ENCODE peak calls at places on chromosome 9, in seven cellular contexts. J is neural progenitor cell, Q is GM23338, V is HCT116, W is OCI-LY7, H is MM.1S, T is GM23248. D is an unnamed sample.

GRCh38 chr9:129221233-129221632 is 43.2 kb upstream of the IER5L start:
- DNase-seq in J (no peak), Q (no peak), V (no peak), W (peak; percentile 72), H (peak; percentile 90), T (no peak), D (no peak)

GRCh38 chr9:128636556-128637530 is 19.8 kb downstream of the DYNC2I2 start:
- DNase-seq in J (no peak), Q (no peak), V (no peak), W (no peak), H (no peak), T (no peak), D (no peak)

GRCh38 chr9:21590058-21590996 is 108.2 kb upstream of the IFNE start:
- DNase-seq in J (no peak), Q (no peak), V (no peak), W (no peak), H (no peak), T (peak; percentile 50), D (peak; percentile 21)

GRCh38 chr9:126301196-126301595 is 25.4 kb upstream of the MVB12B start:
- DNase-seq in J (no peak), Q (no peak), V (no peak), W (no peak), H (no peak), T (no peak), D (no peak)

GRCh38 chr9:127340721-127341120 is 56.2 kb upstream of the SLC2A8 start:
- DNase-seq in J (no peak), Q (no peak), V (no peak), W (no peak), H (no peak), T (peak; percentile 5), D (no peak)

GRCh38 chr9:4933177-4933576 is 51.9 kb upstream of the JAK2 start:
- DNase-seq in J (no peak), Q (no peak), V (no peak), W (no peak), H (no peak), T (peak; percentile 49), D (peak; percentile 96)

GRCh38 chr9:106916491-106917235 is 53.7 kb downstream of the ZNF462 start:
- DNase-seq in J (no peak), Q (peak; percentile 66), V (peak; percentile 80), W (no peak), H (no peak), T (peak; percentile 79), D (peak; percentile 96)

GRCh38 chr9:76911971-76912370 is 6.1 kb upstream of the PRUNE2 start:
- DNase-seq in J (no peak), Q (no peak), V (peak; percentile 7), W (no peak), H (no peak), T (no peak), D (peak; percentile 65)

GRCh38 chr9:73176450-73176875 is 24.8 kb downstream of the ANXA1 start:
- DNase-seq in J (no peak), Q (peak; percentile 11), V (peak; percentile 78), W (no peak), H (no peak), T (peak; percentile 68), D (peak; percentile 91)

GRCh38 chr9:101485873-101486692 is 47.6 kb upstream of the RNF20 start:
- DNase-seq in J (peak; percentile 68), Q (peak; percentile 81), V (peak; percentile 44), W (no peak), H (no peak), T (peak; percentile 71), D (no peak)

GRCh38 chr9:133739408-133740280 is 1.5 kb upstream of the SARDH start:
- DNase-seq in J (no peak), Q (no peak), V (no peak), W (no peak), H (no peak), T (no peak), D (no peak)

GRCh38 chr9:118896356-118897000 is 472.8 kb downstream of the BRINP1 start:
- DNase-seq in J (no peak), Q (no peak), V (no peak), W (no peak), H (no peak), T (peak; percentile 14), D (no peak)

GRCh38 chr9:36163840-36164175 is 5.4 kb upstream of the CCIN start:
- DNase-seq in J (no peak), Q (no peak), V (no peak), W (no peak), H (no peak), T (peak; percentile 83), D (peak; percentile 42)

GRCh38 chr9:84966876-84967830 is 297.6 kb downstream of the NTRK2 start:
- DNase-seq in J (peak; percentile 77), Q (peak; percentile 89), V (no peak), W (no peak), H (no peak), T (peak; percentile 52), D (no peak)

GRCh38 chr9:36895744-36896260 is 138.3 kb downstream of the PAX5 start:
- DNase-seq in J (no peak), Q (no peak), V (no peak), W (no peak), H (no peak), T (no peak), D (no peak)

GRCh38 chr9:129889461-129889935 is 54.2 kb downstream of the USP20 start:
- DNase-seq in J (no peak), Q (peak; percentile 87), V (no peak), W (no peak), H (no peak), T (no peak), D (no peak)

GRCh38 chr9:127968046-127968445 is 12.7 kb downstream of the EEIG1 start:
- DNase-seq in J (no peak), Q (no peak), V (peak; percentile 81), W (no peak), H (no peak), T (peak; percentile 76), D (peak; percentile 78)

GRCh38 chr9:5835808-5836207 is 2.9 kb upstream of the ERMP1 start:
- DNase-seq in J (no peak), Q (no peak), V (no peak), W (no peak), H (no peak), T (no peak), D (no peak)

GRCh38 chr9:100639851-100640250 is 62.0 kb downstream of the CAVIN4 start:
- DNase-seq in J (peak; percentile 34), Q (no peak), V (no peak), W (no peak), H (no peak), T (no peak), D (no peak)

GRCh38 chr9:124032247-124032646 is 20.7 kb downstream of the LHX2 start:
- DNase-seq in J (peak; percentile 47), Q (peak; percentile 75), V (no peak), W (no peak), H (no peak), T (no peak), D (no peak)

GRCh38 chr9:124029617-124030016 is 18.0 kb downstream of the LHX2 start:
- DNase-seq in J (no peak), Q (no peak), V (no peak), W (no peak), H (no peak), T (no peak), D (no peak)

GRCh38 chr9:124033348-124033747 is 21.8 kb downstream of the LHX2 start:
- DNase-seq in J (peak; percentile 36), Q (no peak), V (no peak), W (no peak), H (no peak), T (no peak), D (no peak)

GRCh38 chr9:124033967-124034366 is 22.4 kb downstream of the LHX2 start:
- DNase-seq in J (no peak), Q (no peak), V (no peak), W (no peak), H (no peak), T (no peak), D (no peak)

GRCh38 chr9:124030969-124031451 is 19.4 kb downstream of the LHX2 start:
- DNase-seq in J (no peak), Q (no peak), V (no peak), W (no peak), H (no peak), T (peak; percentile 54), D (no peak)
- H3K4me3 ChIP-seq in J (no peak overlapping the region), Q (no peak overlapping the region), V (no peak overlapping the region), W (no peak overlapping the region), H (no peak overlapping the region), T (peak overlapping the region; percentile 73), D (no peak overlapping the region)

DNA sequence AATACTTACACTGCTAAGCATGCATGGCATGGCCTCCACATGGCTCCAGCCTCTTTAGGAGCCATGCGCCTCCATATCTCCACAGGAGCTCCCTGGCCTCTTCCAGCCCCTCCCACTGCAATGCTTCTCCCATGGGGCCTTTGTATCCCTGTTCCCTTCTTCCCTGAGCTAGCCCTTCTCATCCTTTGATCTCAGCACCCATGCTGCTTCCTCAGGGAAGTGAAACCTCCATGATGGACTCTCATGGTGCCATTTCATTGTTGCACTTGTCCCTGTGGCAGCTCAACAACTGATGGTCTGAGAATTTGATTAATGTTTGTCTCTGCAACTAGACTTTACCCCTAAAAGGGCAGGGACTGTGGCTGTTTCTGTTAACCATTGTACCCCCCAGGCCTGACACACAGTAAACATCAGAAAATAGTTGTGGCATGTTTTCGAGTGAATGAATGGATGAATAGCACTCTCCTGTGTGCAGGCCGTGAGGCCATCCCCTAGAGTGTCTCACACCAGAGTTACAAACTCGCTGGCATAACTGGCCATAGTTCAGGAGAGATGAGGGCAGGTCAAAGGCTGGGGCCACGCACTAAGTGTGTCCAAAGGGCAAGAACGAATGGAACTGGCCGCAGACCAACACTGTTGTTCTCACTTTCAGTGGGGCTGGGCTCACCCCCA is 6.6 kb downstream of the IDNK start:
- DNase-seq in J (no peak), Q (no peak), V (no peak), W (no peak), H (no peak), T (no peak), D (no peak)
- TF ChIP-seq EZH2phosphoT487 in J (no peak), Q (no peak), V (no peak), W (no peak), H (no peak), T (no peak), D (no peak)

GRCh38 chr9:123686849-123687233 is 243.1 kb downstream of the DENND1A start:
- DNase-seq in J (no peak), Q (no peak), V (no peak), W (no peak), H (no peak), T (no peak), D (no peak)

GRCh38 chr9:123684393-123685149 is 245.4 kb downstream of the DENND1A start:
- DNase-seq in J (no peak), Q (no peak), V (no peak), W (peak; percentile 81), H (peak; percentile 38), T (no peak), D (no peak)

GRCh38 chr9:123687246-123687721 is 242.6 kb downstream of the DENND1A start:
- DNase-seq in J (no peak), Q (no peak), V (no peak), W (no peak), H (peak; percentile 85), T (no peak), D (peak; percentile 52)

GRCh38 chr9:123685489-123686083 is 244.3 kb downstream of the DENND1A start:
- DNase-seq in J (no peak), Q (no peak), V (no peak), W (no peak), H (no peak), T (no peak), D (no peak)

GRCh38 chr9:123686131-123686848 is 243.6 kb downstream of the DENND1A start:
- DNase-seq in J (no peak), Q (no peak), V (no peak), W (no peak), H (no peak), T (peak; percentile 45), D (peak; percentile 59)
- H3K4me3 ChIP-seq in J (no peak overlapping the region), Q (no peak overlapping the region), V (no peak overlapping the region), W (no peak overlapping the region), H (no peak overlapping the region), T (no peak overlapping the region), D (peak overlapping the region; percentile 26)

GRCh38 chr9:89179535-89179919 is 909 bp upstream of the SHC3 start:
- DNase-seq in J (peak; percentile 38), Q (peak; percentile 33), V (no peak), W (no peak), H (no peak), T (peak; percentile 62), D (peak; percentile 17)
- TF ChIP-seq EZH2phosphoT487 in J (no peak), Q (no peak), V (no peak), W (no peak), H (no peak), T (no peak), D (no peak)

D was measured in PC-3.